ENCODE peak calls at places on chromosomes 3 and 15, in four cellular contexts. V is transverse colon, J is suprapubic skin, Y is HCT116. C is an unnamed sample.

GRCh38 chr3:55270976-55271375 is 216.1 kb downstream of the WNT5A start:
- DNase-seq in V (no peak), J (no peak), Y (no peak), C (no peak)

GRCh38 chr3:161800985-161801559 is 304.5 kb downstream of the OTOL1 start:
- DNase-seq in V (no peak), J (no peak), Y (no peak), C (no peak)

GRCh38 chr3:13011369-13012227 is 61.6 kb downstream of the IQSEC1 start:
- DNase-seq in V (peak; percentile 82), J (no peak), Y (no peak), C (no peak)

GRCh38 chr15:40357723-40358491 is at the start of gene DISP2:
- DNase-seq in V (peak; percentile 92), J (peak; percentile 85), Y (peak; percentile 51), C (peak; percentile 78)

GRCh38 chr3:11290743-11291680 is 18.8 kb downstream of the ATG7 start:
- DNase-seq in V (no peak), J (no peak), Y (no peak), C (peak; percentile 44)

GRCh38 chr15:76169013-76169412 is 109.2 kb downstream of the TMEM266 start:
- DNase-seq in V (no peak), J (no peak), Y (no peak), C (peak; percentile 32)

GRCh38 chr3:12462159-12462962 is 21.9 kb upstream of the TSEN2 start:
- DNase-seq in V (peak; percentile 48), J (no peak), Y (no peak), C (no peak)

GRCh38 chr3:72361990-72362389 is 486.3 kb downstream of the SHQ1 start:
- DNase-seq in V (no peak), J (no peak), Y (no peak), C (no peak)

GRCh38 chr3:66425566-66425965 is 75.3 kb downstream of the LRIG1 start:
- DNase-seq in V (no peak), J (no peak), Y (no peak), C (no peak)

GRCh38 chr3:151912041-151912440 is 38.6 kb downstream of the SUCNR1 start:
- DNase-seq in V (no peak), J (no peak), Y (no peak), C (no peak)

GRCh38 chr3:159896543-159896942 is 92.1 kb upstream of the IL12A start:
- DNase-seq in V (no peak), J (no peak), Y (no peak), C (no peak)

GRCh38 chr3:151283907-151284461 is 5.6 kb upstream of the P2RY14 start:
- DNase-seq in V (no peak), J (no peak), Y (no peak), C (peak; percentile 6)

GRCh38 chr3:171895890-171896289 is 52.7 kb downstream of the TMEM212 start:
- DNase-seq in V (no peak), J (no peak), Y (no peak), C (no peak)

GRCh38 chr3:2599471-2599870 is 500.8 kb downstream of the CNTN4 start:
- DNase-seq in V (no peak), J (no peak), Y (no peak), C (no peak)

GRCh38 chr3:62229201-62229600 is 144.1 kb downstream of the FEZF2 start:
- DNase-seq in V (no peak), J (no peak), Y (no peak), C (no peak)

GRCh38 chr3:130395916-130396315 is 50.4 kb downstream of the COL6A5 start:
- DNase-seq in V (no peak), J (no peak), Y (peak; percentile 6), C (no peak)

GRCh38 chr15:53384417-53384816 is 375.0 kb downstream of the WDR72 start:
- DNase-seq in V (peak; percentile 23), J (no peak), Y (no peak), C (no peak)

GRCh38 chr15:101481917-101482525 is 7.5 kb downstream of the PCSK6 start:
- DNase-seq in V (no peak), J (no peak), Y (no peak), C (no peak)

GRCh38 chr3:170128977-170129431 is 52.5 kb downstream of the PHC3 start:
- DNase-seq in V (no peak), J (no peak), Y (no peak), C (peak; percentile 35)

GRCh38 chr3:47643092-47643491 is 64.4 kb upstream of the CSPG5 start:
- DNase-seq in V (no peak), J (no peak), Y (no peak), C (no peak)

GRCh38 chr3:59286791-59287531 is 237.1 kb upstream of the CFAP20DC start:
- DNase-seq in V (no peak), J (no peak), Y (no peak), C (no peak)

GRCh38 chr3:134576426-134576825 is 74.4 kb downstream of the KY start:
- DNase-seq in V (no peak), J (no peak), Y (no peak), C (no peak)

GRCh38 chr3:53216723-53217122 is 39.1 kb downstream of the TKT start:
- DNase-seq in V (no peak), J (no peak), Y (no peak), C (no peak)

GRCh38 chr3:170079466-170080165 is 41.8 kb downstream of the GPR160 start:
- DNase-seq in V (no peak), J (no peak), Y (no peak), C (no peak)

GRCh38 chr3:194000100-194000499 is 135.8 kb upstream of the HES1 start:
- DNase-seq in V (no peak), J (no peak), Y (no peak), C (no peak)

GRCh38 chr3:29889230-29889629 is 608.4 kb downstream of the RBMS3 start:
- DNase-seq in V (no peak), J (no peak), Y (no peak), C (no peak)

GRCh38 chr3:27483117-27484001 is 825 bp downstream of the SLC4A7 start:
- DNase-seq in V (peak; percentile 51), J (peak; percentile 72), Y (no peak), C (peak; percentile 51)

GRCh38 chr3:15812183-15812582 is 14.4 kb upstream of the ANKRD28 start:
- DNase-seq in V (no peak), J (no peak), Y (no peak), C (no peak)

GRCh38 chr3:38455639-38456430 is 2.1 kb downstream of the ACVR2B start:
- DNase-seq in V (no peak), J (no peak), Y (no peak), C (no peak)

GRCh38 chr3:46947981-46948791 is 28.4 kb downstream of the CCDC12 start:
- DNase-seq in V (peak; percentile 86), J (no peak), Y (peak; percentile 64), C (no peak)

GRCh38 chr3:46706771-46707582 is 5.8 kb downstream of the TMIE start:
- DNase-seq in V (peak; percentile 5), J (peak; percentile 44), Y (no peak), C (no peak)

GRCh38 chr3:64214697-64215018 is 10.6 kb downstream of the PRICKLE2 start:
- DNase-seq in V (no peak), J (peak; percentile 82), Y (no peak), C (no peak)

GRCh38 chr3:197520311-197521276 is 35.2 kb downstream of the BDH1 start:
- DNase-seq in V (peak; percentile 88), J (no peak), Y (no peak), C (no peak)

GRCh38 chr3:40152482-40153133 is 156.9 kb upstream of the EIF1B start:
- DNase-seq in V (no peak), J (no peak), Y (no peak), C (no peak)

GRCh38 chr3:138845071-138845685 is 10.4 kb upstream of the PIK3CB start:
- DNase-seq in V (no peak), J (no peak), Y (no peak), C (no peak)
- H3K4me3 ChIP-seq in V (no peak overlapping the region), J (no peak overlapping the region), Y (no peak overlapping the region), C (no peak overlapping the region)

GRCh38 chr15:25175033-25175788 is 220.4 kb downstream of the SNRPN start:
- DNase-seq in V (no peak), J (peak; percentile 30), Y (no peak), C (no peak)
- H3K9me3 ChIP-seq in V (peaks cover 13% of the 10 kb centered on the region), J (peaks cover 45% of the 10 kb centered on the region), Y (peaks cover 5% of the 10 kb centered on the region), C (no peaks in the 10 kb centered on the region)

GRCh38 chr3:128557531-128558280 is 64.7 kb upstream of the GATA2 start:
- DNase-seq in V (no peak), J (no peak), Y (no peak), C (no peak)
- H3K27me3 ChIP-seq in V (peaks cover 71% of the 10 kb centered on the region), J (peaks cover 60% of the 10 kb centered on the region), Y (no peaks in the 10 kb centered on the region), C (peaks cover 20% of the 10 kb centered on the region)

DNA sequence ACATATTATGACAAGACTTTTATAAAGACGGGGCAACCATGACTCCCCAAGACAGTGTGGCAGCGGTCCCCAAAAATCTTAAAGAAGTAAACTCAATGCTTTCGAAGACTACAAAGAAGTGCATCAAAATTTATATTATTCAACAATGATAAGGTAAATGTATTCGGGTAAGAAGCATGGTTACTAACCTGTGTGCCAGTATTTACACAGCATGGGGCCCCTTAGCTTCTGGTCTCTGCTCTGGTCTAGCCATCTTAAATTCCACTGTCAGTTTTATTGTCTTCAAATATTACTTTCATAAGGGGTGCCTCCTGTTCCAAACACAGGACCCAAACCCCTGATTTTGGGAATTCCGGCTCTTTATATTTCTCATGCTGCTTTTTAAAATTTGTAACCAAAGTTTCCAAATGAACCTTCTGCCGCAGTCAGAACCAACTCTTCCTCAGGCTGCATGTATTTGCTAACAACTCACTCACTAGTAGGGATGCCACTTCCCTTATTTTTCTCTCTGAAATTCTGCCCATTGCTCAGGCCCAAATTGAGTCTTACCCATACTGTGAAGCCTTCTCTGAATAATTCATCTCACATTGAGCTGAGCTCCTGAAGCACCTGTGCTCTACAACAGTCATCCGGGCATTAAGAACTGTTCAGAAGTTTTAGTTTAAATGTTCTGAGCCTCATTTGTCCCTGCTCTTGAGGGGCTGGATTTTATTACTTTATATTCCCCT is 1.2 kb downstream of the TTC23 start:
- DNase-seq in V (no peak), J (no peak), Y (no peak), C (no peak)
- H3K4me3 ChIP-seq in V (peak overlapping the region; percentile 88), J (peak overlapping the region; percentile 79), Y (peak overlapping the region; percentile 83), C (peak overlapping the region; percentile 66)

GRCh38 chr3:877001-877400 is 215.8 kb upstream of the CNTN6 start:
- DNase-seq in V (no peak), J (no peak), Y (no peak), C (no peak)

GRCh38 chr3:882526-882925 is 210.3 kb upstream of the CNTN6 start:
- DNase-seq in V (no peak), J (no peak), Y (no peak), C (no peak)

GRCh38 chr3:880371-880770 is 212.5 kb upstream of the CNTN6 start:
- DNase-seq in V (no peak), J (no peak), Y (no peak), C (no peak)
- H3K9me3 ChIP-seq in V (no peaks in the 10 kb centered on the region), J (no peaks in the 10 kb centered on the region), Y (no peaks in the 10 kb centered on the region), C (peaks cover 6% of the 10 kb centered on the region)

DNA sequence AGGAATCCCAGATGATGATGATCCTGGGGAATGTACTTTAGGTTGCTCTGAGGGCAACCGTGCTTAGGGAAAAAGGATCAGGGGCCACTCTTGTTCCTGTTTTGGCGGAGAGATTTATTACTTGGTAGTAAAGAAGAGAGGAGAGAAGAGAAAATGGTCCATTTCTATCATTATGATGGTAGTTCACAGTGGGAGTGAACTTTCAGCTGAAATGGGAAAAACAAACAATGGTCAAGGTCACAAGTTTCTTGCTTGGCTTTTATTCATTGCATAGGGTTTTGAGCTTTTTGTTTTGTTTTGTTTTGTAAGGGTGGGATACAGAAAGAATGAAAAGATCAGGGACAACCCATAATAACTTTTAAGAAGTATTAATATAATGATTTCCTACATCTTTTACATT is 7.7 kb upstream of the UMPS start:
- DNase-seq in V (no peak), J (no peak), Y (no peak), C (no peak)
- H3K27me3 ChIP-seq in V (peaks cover 40% of the 10 kb centered on the region), J (peaks cover 46% of the 10 kb centered on the region), Y (peaks cover 23% of the 10 kb centered on the region), C (peaks cover 21% of the 10 kb centered on the region)

C was measured in MG63.